ENCODE peak calls at places on chromosomes 7 and 10, in four cellular contexts. N is CD4-positive, alpha-beta T cell; R is cardiac muscle cell; Z is AG09319. O is an unnamed sample.

GRCh38 chr7:80630611-80631010 is 7.8 kb upstream of the CD36 start:
- DNase-seq in N (no peak), R (peak), Z (no peak), O (no peak)

GRCh38 chr10:5840314-5841307 is 27.4 kb upstream of the GDI2 start:
- DNase-seq in N (no peak), R (peak), Z (no peak), O (no peak)

GRCh38 chr10:116694253-116694926 is 48.0 kb downstream of the HSPA12A start:
- DNase-seq in N (no peak), R (no peak), Z (no peak), O (no peak)

GRCh38 chr10:91208645-91209044 is 11.8 kb upstream of the PCGF5 start:
- DNase-seq in N (no peak), R (no peak), Z (no peak), O (no peak)

GRCh38 chr7:20228654-20229053 is 11.5 kb upstream of the MACC1 start:
- DNase-seq in N (no peak), R (no peak), Z (no peak), O (no peak)

GRCh38 chr7:90626011-90626410 is 29.9 kb downstream of the CDK14 start:
- DNase-seq in N (no peak), R (peak), Z (no peak), O (no peak)

GRCh38 chr7:111560773-111561658 is 1.3 kb downstream of the IMMP2L start:
- DNase-seq in N (no peak), R (peak), Z (no peak), O (no peak)

GRCh38 chr10:104327745-104328635 is 10.3 kb downstream of the ITPRIP start:
- DNase-seq in N (no peak), R (peak), Z (no peak), O (peak)

GRCh38 chr10:102246261-102246660 is 929 bp downstream of the GBF1 start:
- DNase-seq in N (no peak), R (peak), Z (no peak), O (no peak)